ENCODE peak calls at places on chromosomes 2 and 18, in four cellular contexts. One of them, this sample, is unnamed.

GRCh38 chr18:62346327-62347090 is 21.4 kb downstream of the TNFRSF11A start:
- DNase-seq in WTC11: no peak
- DNase-seq in GM12878: no peak
- DNase-seq in K562: no peak
- DNase-seq in this sample: no peak

GRCh38 chr2:106972782-106973181 is 86.8 kb upstream of the ST6GAL2 start:
- DNase-seq in K562: no peak
- DNase-seq in GM12878: no peak
- DNase-seq in WTC11: no peak
- DNase-seq in this sample: no peak

GRCh38 chr18:79786781-79787526 is 10.8 kb upstream of the KCNG2 start:
- DNase-seq in GM12878: no peak
- DNase-seq in K562: no peak
- DNase-seq in WTC11: no peak
- DNase-seq in this sample: no peak

GRCh38 chr2:39689876-39690275 is 24.2 kb downstream of the TMEM178A start:
- DNase-seq in GM12878: no peak
- DNase-seq in K562: no peak
- DNase-seq in WTC11: no peak
- DNase-seq in this sample: no peak

GRCh38 chr2:3146772-3147640 is 230.6 kb downstream of the EIPR1 start:
- DNase-seq in WTC11: no peak
- DNase-seq in K562: no peak
- DNase-seq in GM12878: no peak
- DNase-seq in this sample: no peak

GRCh38 chr2:201204655-201205515 is 21.9 kb downstream of the CASP10 start:
- DNase-seq in GM12878: no peak
- DNase-seq in K562: no peak
- DNase-seq in WTC11: no peak
- DNase-seq in this sample: peak

GRCh38 chr2:178152033-178152432 is 39.8 kb downstream of the RBM45 start:
- DNase-seq in K562: no peak
- DNase-seq in WTC11: no peak
- DNase-seq in GM12878: no peak
- DNase-seq in this sample: peak

GRCh38 chr2:229713371-229714079 is 830 bp downstream of the DNER start:
- DNase-seq in GM12878: no peak
- DNase-seq in K562: no peak
- DNase-seq in WTC11: peak
- DNase-seq in this sample: no peak

GRCh38 chr18:12769136-12769535 is 66.3 kb downstream of the PSMG2 start:
- DNase-seq in WTC11: no peak
- DNase-seq in GM12878: no peak
- DNase-seq in K562: no peak
- DNase-seq in this sample: no peak

GRCh38 chr2:68726100-68726499 is 8.5 kb upstream of the ARHGAP25 start:
- DNase-seq in WTC11: no peak
- DNase-seq in K562: no peak
- DNase-seq in GM12878: no peak
- DNase-seq in this sample: no peak

GRCh38 chr18:55054591-55054990 is 95.3 kb upstream of the CCDC68 start:
- DNase-seq in WTC11: no peak
- DNase-seq in GM12878: no peak
- DNase-seq in K562: no peak
- DNase-seq in this sample: no peak

GRCh38 chr18:65748321-65748720 is 2.5 kb upstream of the CDH7 start:
- DNase-seq in K562: no peak
- DNase-seq in WTC11: no peak
- DNase-seq in GM12878: no peak
- DNase-seq in this sample: no peak

GRCh38 chr2:152354909-152355308 is 19.9 kb downstream of the FMNL2 start:
- DNase-seq in K562: no peak
- DNase-seq in GM12878: no peak
- DNase-seq in WTC11: no peak
- DNase-seq in this sample: no peak

GRCh38 chr2:16515709-16516108 is 149.9 kb downstream of the CYRIA start:
- DNase-seq in K562: no peak
- DNase-seq in WTC11: no peak
- DNase-seq in GM12878: no peak
- DNase-seq in this sample: no peak

GRCh38 chr2:199590323-199590915 is 132.7 kb upstream of the SATB2 start:
- DNase-seq in GM12878: no peak
- DNase-seq in K562: no peak
- DNase-seq in WTC11: no peak
- DNase-seq in this sample: no peak

GRCh38 chr2:199588054-199588453 is 130.3 kb upstream of the SATB2 start:
- DNase-seq in K562: no peak
- DNase-seq in WTC11: no peak
- DNase-seq in GM12878: no peak
- DNase-seq in this sample: no peak

GRCh38 chr2:199583676-199584075 is 125.9 kb upstream of the SATB2 start:
- DNase-seq in GM12878: no peak
- DNase-seq in K562: no peak
- DNase-seq in WTC11: no peak
- DNase-seq in this sample: no peak

GRCh38 chr2:199594443-199594842 is 136.7 kb upstream of the SATB2 start:
- DNase-seq in K562: no peak
- DNase-seq in GM12878: no peak
- DNase-seq in WTC11: no peak
- DNase-seq in this sample: no peak

DNA sequence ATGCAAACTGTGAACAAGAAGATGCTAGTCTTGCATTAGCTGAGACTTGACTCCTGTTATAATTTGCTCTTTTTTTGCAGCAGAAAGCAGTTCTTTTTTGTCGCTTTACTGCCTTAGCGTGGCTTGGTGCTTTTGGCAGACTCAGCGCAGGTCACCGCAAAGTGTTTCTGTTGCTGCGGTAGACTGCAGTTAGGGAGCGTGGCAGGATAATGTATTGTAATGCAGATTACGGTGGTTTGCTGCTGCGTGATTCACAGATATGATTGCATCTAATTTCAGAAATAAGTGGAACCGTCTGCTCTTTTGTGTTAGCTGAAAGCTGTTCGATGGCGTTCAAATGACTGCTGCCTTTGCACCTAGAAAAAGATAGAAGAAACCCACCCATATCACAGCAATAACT is 131.6 kb upstream of the SATB2 start:
- DNase-seq in WTC11: no peak
- DNase-seq in GM12878: no peak
- DNase-seq in K562: no peak
- DNase-seq in this sample: no peak
- TF ChIP-seq NR2C2 in WTC11: no peak
- TF ChIP-seq NR2C2 in GM12878: no peak
- TF ChIP-seq NR2C2 in K562: no peak
- TF ChIP-seq NR2C2 in this sample: no peak

GRCh38 chr2:230751062-230751461 is 38.4 kb downstream of the CAB39 start:
- DNase-seq in GM12878: no peak
- DNase-seq in K562: no peak
- DNase-seq in WTC11: no peak
- DNase-seq in this sample: no peak
- TF ChIP-seq NR2C2 in GM12878: no peak
- TF ChIP-seq NR2C2 in K562: no peak
- TF ChIP-seq NR2C2 in WTC11: no peak
- TF ChIP-seq NR2C2 in this sample: no peak

GRCh38 chr2:88959480-88960204 is 268.2 kb downstream of the RPIA start:
- DNase-seq in K562: peak
- DNase-seq in WTC11: no peak
- DNase-seq in GM12878: no peak
- DNase-seq in this sample: no peak

GRCh38 chr2:88950010-88950409 is 258.5 kb downstream of the RPIA start:
- DNase-seq in GM12878: no peak
- DNase-seq in K562: peak
- DNase-seq in WTC11: no peak
- DNase-seq in this sample: peak

GRCh38 chr2:88955607-88956006 is 264.1 kb downstream of the RPIA start:
- DNase-seq in K562: no peak
- DNase-seq in GM12878: no peak
- DNase-seq in WTC11: no peak
- DNase-seq in this sample: no peak
- TF ChIP-seq NR2C2 in K562: no peak
- TF ChIP-seq NR2C2 in GM12878: no peak
- TF ChIP-seq NR2C2 in WTC11: no peak
- TF ChIP-seq NR2C2 in this sample: no peak

DNA sequence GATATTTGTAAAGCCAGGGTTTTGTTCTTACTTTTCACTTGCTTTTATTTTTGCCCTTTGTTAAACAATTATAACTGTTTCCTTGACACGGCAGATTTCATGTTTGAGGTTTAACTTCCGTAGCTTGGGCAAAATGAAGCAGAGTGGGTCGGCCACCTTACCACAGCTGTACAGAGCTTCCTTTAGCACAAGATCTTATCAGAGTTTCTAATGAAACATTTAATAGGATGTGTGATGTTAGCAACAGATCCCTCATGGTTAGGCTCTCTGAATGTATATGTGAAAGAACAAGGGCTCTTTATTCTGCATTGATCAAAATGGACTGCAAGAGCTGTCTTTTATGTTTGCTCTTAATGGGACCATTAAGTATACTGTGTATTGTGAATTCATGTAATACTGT is 22.3 kb downstream of the RNF125 start:
- DNase-seq in GM12878: no peak
- DNase-seq in K562: no peak
- DNase-seq in WTC11: no peak
- DNase-seq in this sample: no peak
- TF ChIP-seq NR2C2 in GM12878: no peak
- TF ChIP-seq NR2C2 in K562: no peak
- TF ChIP-seq NR2C2 in WTC11: no peak
- TF ChIP-seq NR2C2 in this sample: no peak

DNA sequence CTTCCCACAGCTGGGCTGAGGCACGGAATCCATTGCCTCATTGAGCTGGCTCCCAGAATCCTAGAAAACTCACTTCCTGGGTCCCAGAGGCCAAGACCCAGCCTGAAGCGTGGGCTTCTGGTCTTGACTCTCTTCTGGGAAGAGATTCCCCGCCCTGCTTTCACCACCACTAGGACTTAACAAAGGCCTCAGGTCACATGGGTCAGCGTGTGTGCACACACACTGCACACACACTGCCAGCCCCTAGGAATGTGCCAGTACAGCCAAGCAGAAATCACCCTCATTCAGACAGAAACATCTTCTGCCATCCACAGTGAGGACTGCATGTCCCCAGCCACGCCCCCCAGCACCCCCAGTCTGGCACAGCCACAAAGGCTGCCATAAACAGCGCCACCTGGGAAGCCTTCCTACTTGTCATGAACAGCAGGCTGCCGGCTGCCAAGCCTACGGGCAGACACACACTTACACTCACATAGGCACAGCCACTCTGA is 165.7 kb downstream of the TNS1 start:
- DNase-seq in GM12878: no peak
- DNase-seq in K562: no peak
- DNase-seq in WTC11: peak
- DNase-seq in this sample: peak
- TF ChIP-seq NR2C2 in GM12878: no peak
- TF ChIP-seq NR2C2 in K562: no peak
- TF ChIP-seq NR2C2 in WTC11: no peak
- TF ChIP-seq NR2C2 in this sample: no peak

DNA sequence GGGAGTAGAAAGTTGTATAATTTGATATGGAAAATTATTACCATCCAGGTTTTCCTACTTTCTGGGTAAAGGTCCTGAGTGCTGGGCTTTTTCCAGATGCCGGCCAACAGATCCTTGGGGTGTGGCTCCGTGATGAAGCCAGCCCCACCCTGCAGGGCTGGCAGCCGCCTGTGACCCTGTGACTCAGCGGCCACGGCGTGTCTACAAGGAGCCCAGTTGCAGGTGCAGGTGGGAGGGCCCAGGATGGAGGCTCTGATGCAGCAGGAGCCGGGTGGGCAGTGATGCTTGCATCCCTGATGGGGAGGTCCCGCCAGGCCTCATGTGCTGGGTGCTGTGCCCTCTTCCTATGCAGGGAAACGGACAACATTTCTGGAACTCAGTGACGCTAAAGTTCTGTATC is 96.0 kb upstream of the ALKAL2 start:
- DNase-seq in K562: no peak
- DNase-seq in GM12878: no peak
- DNase-seq in WTC11: no peak
- DNase-seq in this sample: no peak
- TF ChIP-seq NR2C2 in K562: no peak
- TF ChIP-seq NR2C2 in GM12878: no peak
- TF ChIP-seq NR2C2 in WTC11: no peak
- TF ChIP-seq NR2C2 in this sample: no peak

GRCh38 chr2:143355814-143356213 is 226.6 kb downstream of the ARHGAP15 start:
- DNase-seq in WTC11: no peak
- DNase-seq in GM12878: no peak
- DNase-seq in K562: no peak
- DNase-seq in this sample: no peak

GRCh38 chr2:143354050-143354449 is 224.8 kb downstream of the ARHGAP15 start:
- DNase-seq in GM12878: no peak
- DNase-seq in K562: no peak
- DNase-seq in WTC11: no peak
- DNase-seq in this sample: no peak

GRCh38 chr2:143361346-143361745 is 232.1 kb downstream of the ARHGAP15 start:
- DNase-seq in WTC11: no peak
- DNase-seq in GM12878: no peak
- DNase-seq in K562: no peak
- DNase-seq in this sample: no peak

GRCh38 chr2:143356341-143356740 is 227.1 kb downstream of the ARHGAP15 start:
- DNase-seq in WTC11: no peak
- DNase-seq in K562: no peak
- DNase-seq in GM12878: no peak
- DNase-seq in this sample: no peak

DNA sequence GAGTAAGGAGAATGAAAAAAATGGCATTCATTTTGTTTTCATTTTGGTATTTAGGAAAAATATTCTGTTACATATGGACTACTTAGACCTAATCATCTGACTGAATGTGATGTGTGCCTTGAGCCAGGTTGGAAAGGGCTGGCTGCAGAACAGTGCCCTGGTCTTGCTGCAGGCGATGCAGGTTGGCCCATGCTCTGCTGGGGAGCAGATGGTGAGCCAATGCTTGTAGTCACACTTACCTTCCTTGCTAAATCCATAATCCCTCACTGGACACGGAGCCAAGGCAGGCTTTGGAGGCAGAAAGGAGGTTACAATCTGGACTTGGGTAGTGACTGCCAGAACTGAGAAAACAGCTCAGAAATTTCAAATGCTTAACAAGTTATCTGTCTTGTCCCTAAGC is 228.7 kb downstream of the ARHGAP15 start:
- DNase-seq in GM12878: no peak
- DNase-seq in K562: no peak
- DNase-seq in WTC11: peak
- DNase-seq in this sample: no peak
- TF ChIP-seq NR2C2 in GM12878: no peak
- TF ChIP-seq NR2C2 in K562: no peak
- TF ChIP-seq NR2C2 in WTC11: no peak
- TF ChIP-seq NR2C2 in this sample: no peak

DNA sequence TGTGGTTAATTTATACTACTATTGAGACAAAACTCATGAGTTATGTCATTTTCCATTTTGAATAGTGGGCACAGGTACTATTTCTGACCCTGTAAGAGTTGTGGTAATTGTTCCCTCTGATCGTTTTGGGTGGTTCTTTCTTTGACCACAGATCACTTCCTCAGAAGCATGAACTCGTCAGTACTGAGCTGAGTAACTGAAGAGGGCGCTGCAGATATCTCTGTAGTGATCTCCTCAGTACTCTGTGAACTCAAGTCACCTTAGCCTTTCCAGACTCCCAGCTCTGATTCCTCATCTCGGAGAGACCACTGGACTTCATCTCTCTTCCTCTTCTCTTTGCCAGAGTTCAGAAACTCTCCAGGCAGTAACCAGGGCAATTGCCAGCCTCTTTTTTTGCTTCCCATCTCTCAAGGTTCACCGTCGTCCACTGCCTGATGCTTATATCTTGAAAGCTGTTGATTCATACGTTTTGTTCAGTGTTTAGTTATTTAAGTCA is 9.4 kb upstream of the IL1RL1 start:
- DNase-seq in K562: peak
- DNase-seq in GM12878: peak
- DNase-seq in WTC11: peak
- DNase-seq in this sample: no peak
- TF ChIP-seq NR2C2 in K562: no peak
- TF ChIP-seq NR2C2 in GM12878: no peak
- TF ChIP-seq NR2C2 in WTC11: no peak
- TF ChIP-seq NR2C2 in this sample: no peak

This sample was measured in HepG2.